ENCODE peak calls at places on chromosomes 3 and 15, in ten cellular contexts. One of them, this sample, is unnamed.

GRCh38 chr3:150299221-150299620 is 108.9 kb upstream of the TSC22D2 start:
- DNase-seq in Right ventricle myocardium inferior: peak
- DNase-seq in RCC 7860: peak
- DNase-seq in NT2/D1: peak
- DNase-seq in NAMALWA: no peak
- DNase-seq in NCI-H510A treated with DMSO at 0.1 percent for 48 hours: no peak
- DNase-seq in heart right ventricle: no peak
- DNase-seq in AG20443: no peak
- DNase-seq in activated CD4-positive, alpha-beta T cell treated with anti-CD3 and anti-CD28 coated beads for 48 hours: no peak
- DNase-seq in NCI-H1436: no peak
- DNase-seq in this sample: no peak

GRCh38 chr3:52784931-52785590 is 7.7 kb downstream of the ITIH1 start:
- DNase-seq in NCI-H510A treated with DMSO at 0.1 percent for 48 hours: no peak
- DNase-seq in AG20443: no peak
- DNase-seq in RCC 7860: no peak
- DNase-seq in NT2/D1: no peak
- DNase-seq in activated CD4-positive, alpha-beta T cell treated with anti-CD3 and anti-CD28 coated beads for 48 hours: no peak
- DNase-seq in heart right ventricle: no peak
- DNase-seq in NAMALWA: no peak
- DNase-seq in NCI-H1436: no peak
- DNase-seq in Right ventricle myocardium inferior: no peak
- DNase-seq in this sample: no peak

GRCh38 chr15:74978503-74978902 is 16.9 kb upstream of the SCAMP5 start:
- DNase-seq in NAMALWA: no peak
- DNase-seq in RCC 7860: peak
- DNase-seq in NCI-H510A treated with DMSO at 0.1 percent for 48 hours: no peak
- DNase-seq in NT2/D1: no peak
- DNase-seq in AG20443: peak
- DNase-seq in Right ventricle myocardium inferior: no peak
- DNase-seq in activated CD4-positive, alpha-beta T cell treated with anti-CD3 and anti-CD28 coated beads for 48 hours: peak
- DNase-seq in NCI-H1436: no peak
- DNase-seq in heart right ventricle: no peak
- DNase-seq in this sample: peak

GRCh38 chr3:73604491-73604890 is 20.2 kb downstream of the PDZRN3 start:
- DNase-seq in NT2/D1: no peak
- DNase-seq in NAMALWA: no peak
- DNase-seq in heart right ventricle: no peak
- DNase-seq in activated CD4-positive, alpha-beta T cell treated with anti-CD3 and anti-CD28 coated beads for 48 hours: no peak
- DNase-seq in NCI-H1436: no peak
- DNase-seq in NCI-H510A treated with DMSO at 0.1 percent for 48 hours: no peak
- DNase-seq in RCC 7860: no peak
- DNase-seq in Right ventricle myocardium inferior: no peak
- DNase-seq in AG20443: no peak
- DNase-seq in this sample: no peak

GRCh38 chr3:43394071-43394501 is 107.7 kb downstream of the SNRK start:
- DNase-seq in RCC 7860: no peak
- DNase-seq in NT2/D1: no peak
- DNase-seq in AG20443: no peak
- DNase-seq in Right ventricle myocardium inferior: peak
- DNase-seq in NAMALWA: no peak
- DNase-seq in NCI-H1436: no peak
- DNase-seq in heart right ventricle: peak
- DNase-seq in activated CD4-positive, alpha-beta T cell treated with anti-CD3 and anti-CD28 coated beads for 48 hours: no peak
- DNase-seq in NCI-H510A treated with DMSO at 0.1 percent for 48 hours: no peak
- DNase-seq in this sample: no peak

GRCh38 chr15:42101861-42102260 is 7.5 kb upstream of the PLA2G4D start:
- DNase-seq in NCI-H510A treated with DMSO at 0.1 percent for 48 hours: no peak
- DNase-seq in NAMALWA: no peak
- DNase-seq in NT2/D1: no peak
- DNase-seq in activated CD4-positive, alpha-beta T cell treated with anti-CD3 and anti-CD28 coated beads for 48 hours: no peak
- DNase-seq in AG20443: peak
- DNase-seq in RCC 7860: peak
- DNase-seq in heart right ventricle: no peak
- DNase-seq in NCI-H1436: no peak
- DNase-seq in Right ventricle myocardium inferior: no peak
- DNase-seq in this sample: no peak

GRCh38 chr3:94176886-94177285 is 114.0 kb downstream of the NSUN3 start:
- DNase-seq in NCI-H510A treated with DMSO at 0.1 percent for 48 hours: no peak
- DNase-seq in RCC 7860: no peak
- DNase-seq in activated CD4-positive, alpha-beta T cell treated with anti-CD3 and anti-CD28 coated beads for 48 hours: no peak
- DNase-seq in Right ventricle myocardium inferior: no peak
- DNase-seq in NCI-H1436: no peak
- DNase-seq in heart right ventricle: no peak
- DNase-seq in AG20443: peak
- DNase-seq in NT2/D1: no peak
- DNase-seq in NAMALWA: no peak
- DNase-seq in this sample: no peak

GRCh38 chr3:177220136-177220974 is 23.1 kb upstream of the TBL1XR1 start:
- DNase-seq in RCC 7860: no peak
- DNase-seq in NT2/D1: no peak
- DNase-seq in NAMALWA: no peak
- DNase-seq in AG20443: no peak
- DNase-seq in activated CD4-positive, alpha-beta T cell treated with anti-CD3 and anti-CD28 coated beads for 48 hours: no peak
- DNase-seq in Right ventricle myocardium inferior: no peak
- DNase-seq in NCI-H510A treated with DMSO at 0.1 percent for 48 hours: no peak
- DNase-seq in heart right ventricle: no peak
- DNase-seq in NCI-H1436: no peak
- DNase-seq in this sample: no peak

GRCh38 chr3:190001426-190001825 is 119.3 kb downstream of the P3H2 start:
- DNase-seq in NT2/D1: no peak
- DNase-seq in NCI-H510A treated with DMSO at 0.1 percent for 48 hours: peak
- DNase-seq in activated CD4-positive, alpha-beta T cell treated with anti-CD3 and anti-CD28 coated beads for 48 hours: no peak
- DNase-seq in AG20443: no peak
- DNase-seq in RCC 7860: no peak
- DNase-seq in heart right ventricle: no peak
- DNase-seq in Right ventricle myocardium inferior: no peak
- DNase-seq in NAMALWA: no peak
- DNase-seq in NCI-H1436: no peak
- DNase-seq in this sample: no peak